ENCODE peak calls at places on chromosomes 4 and X, in five cellular contexts. L, C, Z, D and H are unnamed samples.

GRCh38 chr4:128770807-128771206 is 38.7 kb upstream of the JADE1 start:
- DNase-seq in L (no peak), C (no peak), Z (no peak), D (no peak), H (no peak)

GRCh38 chrX:4110964-4111363 is 397.5 kb upstream of the PRKX start:
- DNase-seq in L (no peak), C (no peak), Z (no peak), D (no peak), H (no peak)

GRCh38 chrX:129496625-129497024 is 26.7 kb downstream of the SMARCA1 start:
- DNase-seq in L (no peak), C (no peak), Z (no peak), D (no peak), H (no peak)

GRCh38 chr4:185782523-185782922 is 29.5 kb downstream of the SORBS2 start:
- DNase-seq in L (no peak), C (no peak), Z (no peak), D (no peak), H (no peak)

GRCh38 chrX:70592091-70592490 is 147.5 kb downstream of the DLG3 start:
- DNase-seq in L (no peak), C (no peak), Z (no peak), D (no peak), H (no peak)

GRCh38 chrX:132986556-132986955 is 28.1 kb upstream of the HS6ST2 start:
- DNase-seq in L (no peak), C (no peak), Z (no peak), D (no peak), H (no peak)

GRCh38 chr4:73729534-73730165 is 10.7 kb upstream of the CXCL8 start:
- DNase-seq in L (peak; percentile 57), C (peak; percentile 91), Z (peak; percentile 66), D (peak; percentile 84), H (no peak)

GRCh38 chr4:80259012-80259411 is 7.5 kb upstream of the FGF5 start:
- DNase-seq in L (no peak), C (no peak), Z (no peak), D (no peak), H (no peak)

GRCh38 chr4:3243066-3243775 is 5.7 kb upstream of the MSANTD1 start:
- DNase-seq in L (no peak), C (no peak), Z (no peak), D (no peak), H (no peak)

GRCh38 chrX:152900937-152901445 is 3.1 kb downstream of the ZNF185 start:
- DNase-seq in L (no peak), C (no peak), Z (no peak), D (no peak), H (no peak)

GRCh38 chr4:90537491-90537890 is 410.3 kb downstream of the CCSER1 start:
- DNase-seq in L (no peak), C (no peak), Z (no peak), D (no peak), H (no peak)

GRCh38 chrX:26334232-26334631 is 118.3 kb downstream of the MAGEB5 start:
- DNase-seq in L (no peak), C (no peak), Z (no peak), D (no peak), H (no peak)

GRCh38 chrX:8233091-8233490 is 62.0 kb upstream of the VCX2 start:
- DNase-seq in L (no peak), C (no peak), Z (no peak), D (no peak), H (no peak)

GRCh38 chr4:127995776-127996175 is 30.6 kb downstream of the ABHD18 start:
- DNase-seq in L (no peak), C (no peak), Z (no peak), D (no peak), H (no peak)

GRCh38 chr4:46372878-46373277 is 17.1 kb downstream of the GABRA2 start:
- DNase-seq in L (no peak), C (no peak), Z (no peak), D (no peak), H (no peak)

GRCh38 chrX:109382332-109382731 is 99.6 kb downstream of the GUCY2F start:
- DNase-seq in L (no peak), C (no peak), Z (no peak), D (no peak), H (no peak)

GRCh38 chrX:109389917-109390316 is 92.0 kb downstream of the GUCY2F start:
- DNase-seq in L (no peak), C (no peak), Z (no peak), D (no peak), H (no peak)

GRCh38 chrX:109390556-109390955 is 91.3 kb downstream of the GUCY2F start:
- DNase-seq in L (no peak), C (no peak), Z (no peak), D (no peak), H (no peak)

DNA sequence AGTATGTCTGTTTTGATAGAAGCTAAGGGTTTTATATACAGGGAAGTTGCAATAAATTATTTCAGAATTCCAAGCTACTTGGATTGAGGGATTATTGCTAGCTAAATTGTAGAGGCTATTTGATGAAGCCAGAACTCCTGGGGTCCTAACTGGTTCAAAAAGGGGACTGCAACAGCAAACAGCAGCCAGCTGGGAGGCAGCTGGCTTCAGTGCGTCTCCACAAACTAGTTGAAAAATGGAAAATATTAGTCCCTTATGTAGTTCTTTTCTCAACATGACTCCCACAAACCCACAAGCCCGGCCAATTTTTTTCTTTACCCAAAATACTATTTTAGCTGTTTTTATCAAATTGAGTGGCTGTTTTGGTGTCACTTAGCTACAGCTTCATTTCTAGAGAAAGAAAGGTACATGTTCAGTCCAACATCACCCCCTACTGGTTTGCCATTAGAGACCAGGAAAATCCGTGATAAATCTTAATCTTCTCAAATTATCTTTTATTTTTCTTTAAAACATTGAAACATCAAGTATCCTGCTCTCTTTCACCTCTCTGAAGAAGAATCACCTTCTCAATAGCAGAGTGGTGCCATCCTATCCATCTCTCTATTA is 97.2 kb downstream of the GUCY2F start:
- DNase-seq in L (no peak), C (no peak), Z (peak; percentile 71), D (no peak), H (no peak)
- TF ChIP-seq CTCF in L (peak; percentile 36), C (no peak), Z (peak; percentile 82), D (peak; percentile 30), H (no peak)

GRCh38 chr4:181690498-181690897 is 552.7 kb upstream of the TENM3 start:
- DNase-seq in L (no peak), C (no peak), Z (no peak), D (no peak), H (no peak)
- TF ChIP-seq CTCF in L (no peak), C (no peak), Z (no peak), D (no peak), H (no peak)

DNA sequence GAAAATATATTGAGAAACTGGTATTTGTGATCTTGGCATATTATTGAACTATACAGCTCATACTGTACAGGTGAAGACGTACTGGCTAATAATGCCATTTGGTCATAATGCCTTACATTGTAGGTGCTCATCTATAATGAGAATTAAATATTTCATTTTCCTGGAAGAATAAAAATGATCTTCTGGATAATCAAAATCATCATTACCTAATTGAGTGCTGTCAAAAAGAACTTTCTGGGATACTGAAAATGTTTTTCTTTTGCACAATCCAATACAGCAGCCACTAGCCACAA is 4.1 kb downstream of the RASGEF1B start:
- DNase-seq in L (no peak), C (no peak), Z (no peak), D (no peak), H (no peak)
- TF ChIP-seq CTCF in L (no peak), C (no peak), Z (no peak), D (no peak), H (no peak)

GRCh38 chr4:25457053-25457715 is 80.1 kb downstream of the ANAPC4 start:
- DNase-seq in L (no peak), C (no peak), Z (no peak), D (no peak), H (no peak)
- TF ChIP-seq CTCF in L (no peak), C (no peak), Z (no peak), D (no peak), H (no peak)